ENCODE peak calls at places on chromosomes 2 and 18, in eight cellular contexts. One of them, this sample, is unnamed.

GRCh38 chr2:21034156-21034971 is 9.5 kb downstream of the APOB start:
- DNase-seq in mammary epithelial cell: no peak
- DNase-seq in GM23248: no peak
- DNase-seq in GM12878: no peak
- DNase-seq in HepG2: no peak
- DNase-seq in neural progenitor cell: no peak
- DNase-seq in PC-3: no peak
- DNase-seq in fibroblast of lung: no peak
- DNase-seq in this sample: no peak

GRCh38 chr2:152298754-152299153 is 36.2 kb upstream of the FMNL2 start:
- DNase-seq in fibroblast of lung: no peak
- DNase-seq in GM23248: peak; percentile 22
- DNase-seq in GM12878: no peak
- DNase-seq in neural progenitor cell: no peak
- DNase-seq in mammary epithelial cell: peak; percentile 75
- DNase-seq in PC-3: peak; percentile 23
- DNase-seq in HepG2: no peak
- DNase-seq in this sample: no peak

GRCh38 chr18:21361297-21361880 is 119.4 kb downstream of the GREB1L start:
- DNase-seq in mammary epithelial cell: no peak
- DNase-seq in GM23248: peak; percentile 9
- DNase-seq in PC-3: no peak
- DNase-seq in neural progenitor cell: peak; percentile 62
- DNase-seq in fibroblast of lung: no peak
- DNase-seq in HepG2: no peak
- DNase-seq in GM12878: no peak
- DNase-seq in this sample: no peak

GRCh38 chr18:27577265-27577664 is 392.2 kb upstream of the CHST9 start:
- DNase-seq in mammary epithelial cell: no peak
- DNase-seq in HepG2: no peak
- DNase-seq in fibroblast of lung: no peak
- DNase-seq in GM23248: no peak
- DNase-seq in neural progenitor cell: peak; percentile 8
- DNase-seq in GM12878: no peak
- DNase-seq in PC-3: no peak
- DNase-seq in this sample: no peak

GRCh38 chr2:222193328-222194008 is 105.3 kb downstream of the PAX3 start:
- DNase-seq in mammary epithelial cell: no peak
- DNase-seq in fibroblast of lung: no peak
- DNase-seq in neural progenitor cell: peak; percentile 23
- DNase-seq in GM12878: no peak
- DNase-seq in PC-3: no peak
- DNase-seq in HepG2: no peak
- DNase-seq in GM23248: no peak
- DNase-seq in this sample: no peak

GRCh38 chr2:239881031-239881471 is 144.1 kb downstream of the NDUFA10 start:
- DNase-seq in neural progenitor cell: no peak
- DNase-seq in mammary epithelial cell: no peak
- DNase-seq in PC-3: no peak
- DNase-seq in fibroblast of lung: no peak
- DNase-seq in GM12878: no peak
- DNase-seq in GM23248: no peak
- DNase-seq in HepG2: no peak
- DNase-seq in this sample: no peak

GRCh38 chr2:22520337-22521288 is 864.4 kb upstream of the KLHL29 start:
- DNase-seq in HepG2: no peak
- DNase-seq in fibroblast of lung: no peak
- DNase-seq in neural progenitor cell: no peak
- DNase-seq in GM23248: no peak
- DNase-seq in PC-3: no peak
- DNase-seq in GM12878: no peak
- DNase-seq in mammary epithelial cell: no peak
- DNase-seq in this sample: no peak

GRCh38 chr2:197960765-197961164 is 156.4 kb downstream of the PLCL1 start:
- DNase-seq in mammary epithelial cell: no peak
- DNase-seq in PC-3: no peak
- DNase-seq in neural progenitor cell: no peak
- DNase-seq in fibroblast of lung: no peak
- DNase-seq in GM12878: no peak
- DNase-seq in GM23248: no peak
- DNase-seq in HepG2: no peak
- DNase-seq in this sample: no peak

GRCh38 chr2:205166749-205167148 is 515.6 kb upstream of the NRP2 start:
- DNase-seq in GM23248: peak; percentile 9
- DNase-seq in PC-3: no peak
- DNase-seq in HepG2: no peak
- DNase-seq in mammary epithelial cell: no peak
- DNase-seq in fibroblast of lung: no peak
- DNase-seq in neural progenitor cell: no peak
- DNase-seq in GM12878: no peak
- DNase-seq in this sample: no peak

GRCh38 chr2:62204998-62205496 is 9.1 kb downstream of the B3GNT2 start:
- DNase-seq in fibroblast of lung: no peak
- DNase-seq in mammary epithelial cell: no peak
- DNase-seq in GM12878: no peak
- DNase-seq in neural progenitor cell: no peak
- DNase-seq in HepG2: no peak
- DNase-seq in PC-3: no peak
- DNase-seq in GM23248: no peak
- DNase-seq in this sample: no peak

GRCh38 chr2:6876299-6876698 is 1.3 kb upstream of the RSAD2 start:
- DNase-seq in GM12878: no peak
- DNase-seq in GM23248: no peak
- DNase-seq in PC-3: no peak
- DNase-seq in mammary epithelial cell: no peak
- DNase-seq in HepG2: no peak
- DNase-seq in neural progenitor cell: no peak
- DNase-seq in fibroblast of lung: no peak
- DNase-seq in this sample: no peak

GRCh38 chr18:54130177-54130576 is 94.3 kb downstream of the MBD2 start:
- DNase-seq in neural progenitor cell: no peak
- DNase-seq in GM12878: no peak
- DNase-seq in PC-3: no peak
- DNase-seq in mammary epithelial cell: no peak
- DNase-seq in HepG2: no peak
- DNase-seq in GM23248: peak; percentile 45
- DNase-seq in fibroblast of lung: no peak
- DNase-seq in this sample: no peak
- H3K27ac ChIP-seq in neural progenitor cell: peak overlapping the region; percentile 1
- H3K27ac ChIP-seq in GM12878: peak overlapping the region; percentile 1
- H3K27ac ChIP-seq in PC-3: no peak overlapping the region
- H3K27ac ChIP-seq in mammary epithelial cell: no peak overlapping the region
- H3K27ac ChIP-seq in HepG2: no peak overlapping the region
- H3K27ac ChIP-seq in GM23248: no peak overlapping the region
- H3K27ac ChIP-seq in fibroblast of lung: no peak overlapping the region
- H3K27ac ChIP-seq in this sample: no peak overlapping the region

GRCh38 chr2:10301946-10302478 is 692 bp upstream of the HPCAL1 start:
- DNase-seq in GM12878: no peak
- DNase-seq in HepG2: peak; percentile 71
- DNase-seq in neural progenitor cell: peak; percentile 31
- DNase-seq in fibroblast of lung: no peak
- DNase-seq in GM23248: no peak
- DNase-seq in PC-3: no peak
- DNase-seq in mammary epithelial cell: no peak
- DNase-seq in this sample: no peak

GRCh38 chr2:10304458-10305253 is 2.0 kb downstream of the HPCAL1 start:
- DNase-seq in neural progenitor cell: peak; percentile 49
- DNase-seq in GM23248: no peak
- DNase-seq in mammary epithelial cell: no peak
- DNase-seq in GM12878: no peak
- DNase-seq in PC-3: no peak
- DNase-seq in HepG2: no peak
- DNase-seq in fibroblast of lung: no peak
- DNase-seq in this sample: no peak

GRCh38 chr2:10302479-10303173 is at the start of gene HPCAL1:
- DNase-seq in PC-3: peak; percentile 84
- DNase-seq in GM12878: peak; percentile 40
- DNase-seq in fibroblast of lung: peak; percentile 80
- DNase-seq in HepG2: peak; percentile 96
- DNase-seq in mammary epithelial cell: peak; percentile 80
- DNase-seq in GM23248: peak; percentile 91
- DNase-seq in neural progenitor cell: peak; percentile 96
- DNase-seq in this sample: no peak

GRCh38 chr2:10303634-10304378 is 1.1 kb downstream of the HPCAL1 start:
- DNase-seq in mammary epithelial cell: peak; percentile 47
- DNase-seq in HepG2: peak; percentile 44
- DNase-seq in GM12878: no peak
- DNase-seq in PC-3: peak; percentile 52
- DNase-seq in neural progenitor cell: peak; percentile 76
- DNase-seq in GM23248: peak; percentile 78
- DNase-seq in fibroblast of lung: peak; percentile 77
- DNase-seq in this sample: no peak

GRCh38 chr2:10303174-10303633 is 500 bp downstream of the HPCAL1 start:
- DNase-seq in neural progenitor cell: peak; percentile 41
- DNase-seq in PC-3: no peak
- DNase-seq in GM23248: peak; percentile 59
- DNase-seq in mammary epithelial cell: peak; percentile 39
- DNase-seq in GM12878: no peak
- DNase-seq in fibroblast of lung: peak; percentile 21
- DNase-seq in HepG2: no peak
- DNase-seq in this sample: no peak
- TF ChIP-seq EZH2 in neural progenitor cell: peak; percentile 74
- TF ChIP-seq EZH2 in PC-3: no peak
- TF ChIP-seq EZH2 in GM23248: no peak
- TF ChIP-seq EZH2 in mammary epithelial cell: no peak
- TF ChIP-seq EZH2 in GM12878: no peak
- TF ChIP-seq EZH2 in fibroblast of lung: no peak
- TF ChIP-seq EZH2 in HepG2: no peak
- TF ChIP-seq EZH2 in this sample: no peak

DNA sequence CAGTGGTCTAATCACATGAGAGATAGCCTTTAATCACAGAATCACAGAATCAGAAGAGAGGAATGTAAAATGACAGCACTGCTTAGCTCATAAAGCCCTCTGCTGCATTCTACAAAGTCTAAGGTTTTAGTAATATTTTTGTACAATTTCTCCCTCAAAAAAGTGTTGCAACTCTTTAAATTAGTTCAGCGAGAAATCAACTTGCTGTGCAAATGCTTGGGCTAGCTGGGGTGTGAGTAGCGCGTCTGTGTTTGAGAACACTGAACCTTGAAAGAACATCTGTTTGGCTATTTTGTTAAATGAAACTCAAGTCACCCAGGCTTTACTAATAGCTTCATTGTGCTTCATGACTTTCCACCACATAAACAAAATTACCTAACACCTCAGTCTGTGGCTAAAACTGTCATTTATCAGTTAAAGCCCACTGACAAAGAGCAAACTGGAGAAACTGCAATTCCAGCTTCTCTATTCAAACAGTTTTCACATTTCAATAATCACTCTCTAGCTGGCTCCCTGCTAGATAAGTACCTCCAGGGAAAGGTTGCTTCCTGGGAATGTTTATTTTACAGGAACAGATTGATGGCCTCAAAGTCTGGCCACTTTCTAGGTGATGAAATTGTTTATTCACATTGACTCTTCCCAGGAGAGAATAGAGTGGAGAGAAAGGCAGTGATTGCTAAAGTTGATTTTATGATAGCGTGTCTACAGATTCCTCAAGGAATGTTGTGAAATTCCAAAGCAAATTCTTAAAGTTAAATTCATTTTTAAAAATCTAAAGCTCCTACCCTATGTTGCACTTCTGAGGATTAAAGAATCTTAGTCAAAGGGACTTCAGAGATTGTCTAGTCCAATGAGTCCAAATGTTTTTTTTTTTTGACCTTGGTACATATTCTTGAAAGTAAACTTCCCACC is 36.0 kb upstream of the STAT1 start:
- DNase-seq in HepG2: peak; percentile 76
- DNase-seq in neural progenitor cell: peak; percentile 24
- DNase-seq in GM23248: peak; percentile 89
- DNase-seq in GM12878: peak; percentile 16
- DNase-seq in PC-3: no peak
- DNase-seq in mammary epithelial cell: no peak
- DNase-seq in fibroblast of lung: peak; percentile 41
- DNase-seq in this sample: no peak
- H3K4me3 ChIP-seq in HepG2: no peak overlapping the region
- H3K4me3 ChIP-seq in neural progenitor cell: no peak overlapping the region
- H3K4me3 ChIP-seq in GM23248: peak overlapping the region; percentile 33
- H3K4me3 ChIP-seq in GM12878: no peak overlapping the region
- H3K4me3 ChIP-seq in PC-3: no peak overlapping the region
- H3K4me3 ChIP-seq in mammary epithelial cell: no peak overlapping the region
- H3K4me3 ChIP-seq in fibroblast of lung: no peak overlapping the region
- H3K4me3 ChIP-seq in this sample: no peak overlapping the region

GRCh38 chr2:29699045-29699444 is 222.3 kb downstream of the ALK start:
- DNase-seq in HepG2: no peak
- DNase-seq in fibroblast of lung: no peak
- DNase-seq in neural progenitor cell: no peak
- DNase-seq in PC-3: no peak
- DNase-seq in mammary epithelial cell: no peak
- DNase-seq in GM12878: no peak
- DNase-seq in GM23248: no peak
- DNase-seq in this sample: no peak
- H3K27ac ChIP-seq in HepG2: no peak overlapping the region
- H3K27ac ChIP-seq in fibroblast of lung: no peak overlapping the region
- H3K27ac ChIP-seq in neural progenitor cell: no peak overlapping the region
- H3K27ac ChIP-seq in PC-3: no peak overlapping the region
- H3K27ac ChIP-seq in mammary epithelial cell: no peak overlapping the region
- H3K27ac ChIP-seq in GM12878: no peak overlapping the region
- H3K27ac ChIP-seq in GM23248: no peak overlapping the region
- H3K27ac ChIP-seq in this sample: no peak overlapping the region

DNA sequence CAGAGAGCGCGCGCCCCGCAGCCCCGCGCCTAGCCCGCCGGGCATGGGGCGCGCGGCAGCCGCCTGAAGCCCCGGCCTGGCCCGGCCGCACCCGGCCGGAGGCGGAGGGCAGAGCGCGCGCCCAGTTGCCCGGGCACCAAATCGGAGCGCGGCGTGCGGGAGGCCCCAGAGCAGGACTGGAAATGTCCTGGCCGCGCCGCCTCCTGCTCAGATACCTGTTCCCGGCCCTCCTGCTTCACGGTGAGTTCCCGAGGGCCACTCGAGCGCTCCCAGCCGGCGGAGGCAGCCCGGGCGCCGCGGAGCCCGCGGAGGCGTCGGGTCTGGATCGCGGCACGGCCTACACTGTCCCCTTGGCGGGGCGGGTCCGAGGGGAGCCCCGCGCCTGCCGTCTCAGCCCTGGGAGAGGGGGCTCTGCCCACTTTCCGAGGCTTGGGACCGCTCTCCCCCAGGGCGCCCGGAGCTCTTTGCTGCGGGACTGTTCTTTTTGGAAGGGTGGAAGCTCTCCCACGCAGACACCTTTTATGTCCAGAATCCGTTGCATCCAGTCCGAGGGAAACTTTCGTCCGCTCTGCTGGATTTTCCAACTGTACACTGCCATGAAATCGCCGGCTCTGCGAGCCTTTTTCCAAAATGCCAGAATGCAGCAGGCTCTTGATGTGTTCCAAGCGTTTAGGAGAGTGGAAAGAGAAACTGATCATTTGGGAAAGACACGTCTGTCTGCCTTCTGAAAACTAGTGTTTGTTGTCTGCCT is 540 bp downstream of the APCDD1 start:
- DNase-seq in fibroblast of lung: peak; percentile 30
- DNase-seq in GM12878: no peak
- DNase-seq in mammary epithelial cell: peak; percentile 47
- DNase-seq in neural progenitor cell: no peak
- DNase-seq in GM23248: peak; percentile 46
- DNase-seq in PC-3: no peak
- DNase-seq in HepG2: no peak
- DNase-seq in this sample: no peak
- TF ChIP-seq EZH2 in fibroblast of lung: peak; percentile 57
- TF ChIP-seq EZH2 in GM12878: peak; percentile 77
- TF ChIP-seq EZH2 in mammary epithelial cell: no peak
- TF ChIP-seq EZH2 in neural progenitor cell: peak; percentile 21
- TF ChIP-seq EZH2 in GM23248: no peak
- TF ChIP-seq EZH2 in PC-3: peak; percentile 78
- TF ChIP-seq EZH2 in HepG2: peak; percentile 72
- TF ChIP-seq EZH2 in this sample: no peak

This sample was measured in SK-N-MC.